ENCODE peak calls at places on chromosomes 3 and 15, in seven cellular contexts. One of them, this sample, is unnamed.

GRCh38 chr3:100825574-100825973 is 116.3 kb downstream of the TFG start:
- DNase-seq in spleen: no peak
- DNase-seq in heart left ventricle: no peak
- DNase-seq in fibroblast of mammary gland: no peak
- DNase-seq in cardiac fibroblast: peak
- DNase-seq in heart right ventricle: no peak
- DNase-seq in endodermal cell: no peak
- DNase-seq in this sample: no peak

GRCh38 chr3:65493938-65494337 is 544.8 kb downstream of the MAGI1 start:
- DNase-seq in spleen: no peak
- DNase-seq in heart left ventricle: no peak
- DNase-seq in fibroblast of mammary gland: no peak
- DNase-seq in cardiac fibroblast: no peak
- DNase-seq in heart right ventricle: no peak
- DNase-seq in endodermal cell: no peak
- DNase-seq in this sample: no peak

GRCh38 chr15:70247281-70247680 is 149.6 kb upstream of the TLE3 start:
- DNase-seq in spleen: peak
- DNase-seq in heart left ventricle: no peak
- DNase-seq in fibroblast of mammary gland: no peak
- DNase-seq in cardiac fibroblast: no peak
- DNase-seq in heart right ventricle: no peak
- DNase-seq in endodermal cell: peak
- DNase-seq in this sample: no peak

GRCh38 chr3:30221622-30222021 is 384.8 kb upstream of the TGFBR2 start:
- DNase-seq in spleen: no peak
- DNase-seq in heart left ventricle: no peak
- DNase-seq in fibroblast of mammary gland: peak
- DNase-seq in cardiac fibroblast: no peak
- DNase-seq in heart right ventricle: no peak
- DNase-seq in endodermal cell: no peak
- DNase-seq in this sample: no peak

GRCh38 chr3:159844801-159845261 is 143.8 kb upstream of the IL12A start:
- DNase-seq in spleen: no peak
- DNase-seq in heart left ventricle: no peak
- DNase-seq in fibroblast of mammary gland: no peak
- DNase-seq in cardiac fibroblast: no peak
- DNase-seq in heart right ventricle: no peak
- DNase-seq in endodermal cell: no peak
- DNase-seq in this sample: no peak

GRCh38 chr3:47890832-47891620 is 88.1 kb downstream of the DHX30 start:
- DNase-seq in spleen: no peak
- DNase-seq in heart left ventricle: peak
- DNase-seq in fibroblast of mammary gland: no peak
- DNase-seq in cardiac fibroblast: peak
- DNase-seq in heart right ventricle: no peak
- DNase-seq in endodermal cell: no peak
- DNase-seq in this sample: no peak

GRCh38 chr15:77944002-77944867 is 133.3 kb downstream of the TBC1D2B start:
- DNase-seq in spleen: peak
- DNase-seq in heart left ventricle: peak
- DNase-seq in fibroblast of mammary gland: peak
- DNase-seq in cardiac fibroblast: peak
- DNase-seq in heart right ventricle: peak
- DNase-seq in endodermal cell: peak
- DNase-seq in this sample: peak

GRCh38 chr3:196287066-196287404 is 491 bp downstream of the PCYT1A start:
- DNase-seq in spleen: no peak
- DNase-seq in heart left ventricle: no peak
- DNase-seq in fibroblast of mammary gland: peak
- DNase-seq in cardiac fibroblast: peak
- DNase-seq in heart right ventricle: peak
- DNase-seq in endodermal cell: no peak
- DNase-seq in this sample: no peak

GRCh38 chr15:39976291-39977274 is 42.7 kb downstream of the EIF2AK4 start:
- DNase-seq in spleen: peak
- DNase-seq in heart left ventricle: peak
- DNase-seq in fibroblast of mammary gland: peak
- DNase-seq in cardiac fibroblast: peak
- DNase-seq in heart right ventricle: peak
- DNase-seq in endodermal cell: peak
- DNase-seq in this sample: peak

GRCh38 chr3:36650271-36650671 is 114.1 kb downstream of the DCLK3 start:
- DNase-seq in spleen: no peak
- DNase-seq in heart left ventricle: no peak
- DNase-seq in fibroblast of mammary gland: no peak
- DNase-seq in cardiac fibroblast: peak
- DNase-seq in heart right ventricle: no peak
- DNase-seq in endodermal cell: no peak
- DNase-seq in this sample: no peak

GRCh38 chr15:75109021-75109690 is 85.8 kb downstream of the PPCDC start:
- DNase-seq in spleen: no peak
- DNase-seq in heart left ventricle: no peak
- DNase-seq in fibroblast of mammary gland: no peak
- DNase-seq in cardiac fibroblast: no peak
- DNase-seq in heart right ventricle: no peak
- DNase-seq in endodermal cell: no peak
- DNase-seq in this sample: no peak

GRCh38 chr15:35302340-35302739 is 217.2 kb upstream of the NANOGP8 start:
- DNase-seq in spleen: no peak
- DNase-seq in heart left ventricle: no peak
- DNase-seq in fibroblast of mammary gland: no peak
- DNase-seq in cardiac fibroblast: no peak
- DNase-seq in heart right ventricle: no peak
- DNase-seq in endodermal cell: no peak
- DNase-seq in this sample: no peak

GRCh38 chr15:48370460-48370859 is 39.2 kb downstream of the DUT start:
- DNase-seq in spleen: no peak
- DNase-seq in heart left ventricle: no peak
- DNase-seq in fibroblast of mammary gland: peak
- DNase-seq in cardiac fibroblast: peak
- DNase-seq in heart right ventricle: no peak
- DNase-seq in endodermal cell: no peak
- DNase-seq in this sample: no peak

GRCh38 chr3:43291546-43291945 is 5.2 kb downstream of the SNRK start:
- DNase-seq in spleen: no peak
- DNase-seq in heart left ventricle: no peak
- DNase-seq in fibroblast of mammary gland: no peak
- DNase-seq in cardiac fibroblast: no peak
- DNase-seq in heart right ventricle: no peak
- DNase-seq in endodermal cell: no peak
- DNase-seq in this sample: no peak

GRCh38 chr3:71536376-71536965 is 47.1 kb downstream of the FOXP1 start:
- DNase-seq in spleen: no peak
- DNase-seq in heart left ventricle: no peak
- DNase-seq in fibroblast of mammary gland: peak
- DNase-seq in cardiac fibroblast: peak
- DNase-seq in heart right ventricle: no peak
- DNase-seq in endodermal cell: no peak
- DNase-seq in this sample: no peak

GRCh38 chr15:28881600-28881999 is 4.2 kb upstream of the APBA2 start:
- DNase-seq in spleen: no peak
- DNase-seq in heart left ventricle: no peak
- DNase-seq in fibroblast of mammary gland: no peak
- DNase-seq in cardiac fibroblast: no peak
- DNase-seq in heart right ventricle: no peak
- DNase-seq in endodermal cell: no peak
- DNase-seq in this sample: no peak
- TF ChIP-seq CTCF in spleen: no peak
- TF ChIP-seq CTCF in heart left ventricle: no peak
- TF ChIP-seq CTCF in fibroblast of mammary gland: no peak
- TF ChIP-seq CTCF in cardiac fibroblast: no peak
- TF ChIP-seq CTCF in heart right ventricle: no peak
- TF ChIP-seq CTCF in endodermal cell: no peak
- TF ChIP-seq CTCF in this sample: no peak

GRCh38 chr3:44557074-44557473 is 2.1 kb downstream of the ZKSCAN7 start:
- DNase-seq in spleen: no peak
- DNase-seq in heart left ventricle: no peak
- DNase-seq in fibroblast of mammary gland: no peak
- DNase-seq in cardiac fibroblast: no peak
- DNase-seq in heart right ventricle: no peak
- DNase-seq in endodermal cell: no peak
- DNase-seq in this sample: no peak

GRCh38 chr3:44555753-44556152 is 760 bp downstream of the ZKSCAN7 start:
- DNase-seq in spleen: no peak
- DNase-seq in heart left ventricle: no peak
- DNase-seq in fibroblast of mammary gland: peak
- DNase-seq in cardiac fibroblast: peak
- DNase-seq in heart right ventricle: no peak
- DNase-seq in endodermal cell: no peak
- DNase-seq in this sample: no peak

GRCh38 chr3:44554626-44555592 is at the start of gene ZKSCAN7:
- DNase-seq in spleen: peak
- DNase-seq in heart left ventricle: peak
- DNase-seq in fibroblast of mammary gland: peak
- DNase-seq in cardiac fibroblast: peak
- DNase-seq in heart right ventricle: peak
- DNase-seq in endodermal cell: peak
- DNase-seq in this sample: peak
- TF ChIP-seq CTCF in spleen: peak
- TF ChIP-seq CTCF in heart left ventricle: no peak
- TF ChIP-seq CTCF in fibroblast of mammary gland: no peak
- TF ChIP-seq CTCF in cardiac fibroblast: no peak
- TF ChIP-seq CTCF in heart right ventricle: no peak
- TF ChIP-seq CTCF in endodermal cell: peak
- TF ChIP-seq CTCF in this sample: peak

DNA sequence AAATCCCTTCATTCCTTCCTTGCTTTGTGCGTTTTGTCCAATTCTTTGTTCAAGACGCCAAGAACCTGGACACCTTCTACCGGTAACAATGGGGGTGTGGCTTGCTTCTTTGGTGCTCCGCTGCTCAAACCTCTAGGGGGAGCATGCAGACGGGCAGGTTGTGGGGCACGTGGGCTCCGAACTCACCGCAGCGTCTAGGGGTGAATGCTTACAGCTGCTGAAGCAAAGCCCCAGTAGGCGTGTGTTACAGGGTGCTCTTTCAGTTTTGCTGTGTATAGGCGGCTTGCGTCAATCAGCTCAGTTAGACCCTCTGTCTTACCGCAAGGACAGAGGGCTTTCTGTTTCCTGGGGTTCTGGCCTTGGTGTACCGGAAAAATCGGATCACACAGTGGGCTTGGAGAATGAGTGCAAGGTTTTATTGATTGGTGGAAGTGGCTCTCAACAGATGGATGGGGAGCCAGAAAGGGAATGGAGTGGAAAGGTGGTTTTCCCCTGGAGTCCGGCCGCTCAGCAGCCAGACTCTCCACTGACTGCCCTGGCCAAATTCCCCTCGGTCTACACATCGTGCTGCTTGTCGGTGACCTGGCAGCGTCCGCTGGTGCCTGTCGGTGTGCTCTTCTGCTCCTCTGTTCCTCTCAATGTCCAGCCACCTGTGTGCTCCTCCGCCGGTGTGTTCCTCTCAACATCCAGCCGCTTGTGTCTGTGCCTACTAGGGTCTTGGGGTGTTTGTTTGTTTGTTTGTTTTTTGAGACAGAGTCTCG is 1.2 kb upstream of the LRRC34 start:
- DNase-seq in spleen: peak
- DNase-seq in heart left ventricle: no peak
- DNase-seq in fibroblast of mammary gland: peak
- DNase-seq in cardiac fibroblast: peak
- DNase-seq in heart right ventricle: no peak
- DNase-seq in endodermal cell: peak
- DNase-seq in this sample: no peak
- TF ChIP-seq CTCF in spleen: peak
- TF ChIP-seq CTCF in heart left ventricle: no peak
- TF ChIP-seq CTCF in fibroblast of mammary gland: peak
- TF ChIP-seq CTCF in cardiac fibroblast: peak
- TF ChIP-seq CTCF in heart right ventricle: no peak
- TF ChIP-seq CTCF in endodermal cell: peak
- TF ChIP-seq CTCF in this sample: peak

GRCh38 chr3:112699436-112699978 is 58.6 kb upstream of the CCDC80 start:
- DNase-seq in spleen: no peak
- DNase-seq in heart left ventricle: no peak
- DNase-seq in fibroblast of mammary gland: peak
- DNase-seq in cardiac fibroblast: peak
- DNase-seq in heart right ventricle: no peak
- DNase-seq in endodermal cell: no peak
- DNase-seq in this sample: no peak
- TF ChIP-seq CTCF in spleen: no peak
- TF ChIP-seq CTCF in heart left ventricle: no peak
- TF ChIP-seq CTCF in fibroblast of mammary gland: peak
- TF ChIP-seq CTCF in cardiac fibroblast: peak
- TF ChIP-seq CTCF in heart right ventricle: no peak
- TF ChIP-seq CTCF in endodermal cell: peak
- TF ChIP-seq CTCF in this sample: no peak

GRCh38 chr3:128845119-128845518 is 34.3 kb upstream of the ACAD9 start:
- DNase-seq in spleen: no peak
- DNase-seq in heart left ventricle: no peak
- DNase-seq in fibroblast of mammary gland: no peak
- DNase-seq in cardiac fibroblast: no peak
- DNase-seq in heart right ventricle: no peak
- DNase-seq in endodermal cell: peak
- DNase-seq in this sample: no peak
- TF ChIP-seq CTCF in spleen: no peak
- TF ChIP-seq CTCF in heart left ventricle: no peak
- TF ChIP-seq CTCF in fibroblast of mammary gland: no peak
- TF ChIP-seq CTCF in cardiac fibroblast: no peak
- TF ChIP-seq CTCF in heart right ventricle: no peak
- TF ChIP-seq CTCF in endodermal cell: peak
- TF ChIP-seq CTCF in this sample: peak

GRCh38 chr3:106251160-106251892 is 382.5 kb upstream of the CBLB start:
- DNase-seq in spleen: no peak
- DNase-seq in heart left ventricle: no peak
- DNase-seq in fibroblast of mammary gland: peak
- DNase-seq in cardiac fibroblast: no peak
- DNase-seq in heart right ventricle: no peak
- DNase-seq in endodermal cell: no peak
- DNase-seq in this sample: no peak
- TF ChIP-seq CTCF in spleen: no peak
- TF ChIP-seq CTCF in heart left ventricle: no peak
- TF ChIP-seq CTCF in fibroblast of mammary gland: no peak
- TF ChIP-seq CTCF in cardiac fibroblast: no peak
- TF ChIP-seq CTCF in heart right ventricle: no peak
- TF ChIP-seq CTCF in endodermal cell: peak
- TF ChIP-seq CTCF in this sample: no peak

DNA sequence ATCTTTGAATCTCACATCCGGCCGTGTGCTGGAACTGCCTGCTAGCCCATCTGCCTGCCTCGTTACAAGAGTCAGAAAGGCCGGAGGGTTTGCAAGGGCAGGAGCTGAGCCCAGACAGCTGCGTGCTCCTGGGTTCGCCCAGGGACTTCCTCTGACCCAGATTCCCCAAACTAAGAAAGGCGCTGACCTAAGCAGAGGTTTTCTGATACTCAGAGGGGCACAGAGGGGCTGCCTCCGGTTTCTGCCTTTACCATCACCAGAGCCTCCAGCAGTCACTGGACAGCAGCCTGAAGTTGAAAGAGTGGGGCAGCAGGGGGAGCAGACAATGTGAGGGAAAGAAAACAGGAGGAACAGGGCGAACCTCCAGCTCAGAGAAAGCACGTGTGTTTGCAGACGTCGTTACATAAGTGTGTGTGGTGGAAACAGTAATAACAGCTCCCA is 33.4 kb upstream of the RAD18 start:
- DNase-seq in spleen: peak
- DNase-seq in heart left ventricle: peak
- DNase-seq in fibroblast of mammary gland: peak
- DNase-seq in cardiac fibroblast: peak
- DNase-seq in heart right ventricle: peak
- DNase-seq in endodermal cell: peak
- DNase-seq in this sample: no peak
- TF ChIP-seq CTCF in spleen: no peak
- TF ChIP-seq CTCF in heart left ventricle: peak
- TF ChIP-seq CTCF in fibroblast of mammary gland: peak
- TF ChIP-seq CTCF in cardiac fibroblast: peak
- TF ChIP-seq CTCF in heart right ventricle: peak
- TF ChIP-seq CTCF in endodermal cell: peak
- TF ChIP-seq CTCF in this sample: peak

This sample was measured in progenitor cell of endocrine pancreas.